ENCODE peak calls at places on chromosomes 11 and 22, in five cellular contexts. One of them, this sample, is unnamed.

GRCh38 chr22:17370036-17370765 is 941 bp downstream of the CECR2 start:
- DNase-seq in fibroblast of lung: peak; percentile 11
- DNase-seq in BJ: no peak
- DNase-seq in foreskin fibroblast: no peak
- DNase-seq in psoas muscle: peak; percentile 70
- DNase-seq in this sample: no peak

GRCh38 chr11:63462126-63462525 is 28.8 kb downstream of the PLAAT5 start:
- DNase-seq in fibroblast of lung: no peak
- DNase-seq in BJ: no peak
- DNase-seq in foreskin fibroblast: no peak
- DNase-seq in psoas muscle: no peak
- DNase-seq in this sample: no peak

GRCh38 chr11:44096360-44097188 is 1.1 kb downstream of the EXT2 start:
- DNase-seq in fibroblast of lung: no peak
- DNase-seq in BJ: no peak
- DNase-seq in foreskin fibroblast: peak; percentile 35
- DNase-seq in psoas muscle: no peak
- DNase-seq in this sample: peak; percentile 20

GRCh38 chr11:126544311-126545056 is 189.0 kb downstream of the ST3GAL4 start:
- DNase-seq in fibroblast of lung: peak; percentile 8
- DNase-seq in BJ: peak; percentile 16
- DNase-seq in foreskin fibroblast: peak; percentile 50
- DNase-seq in psoas muscle: no peak
- DNase-seq in this sample: peak; percentile 21

GRCh38 chr11:87097582-87097981 is 59.8 kb downstream of the TMEM135 start:
- DNase-seq in fibroblast of lung: peak; percentile 29
- DNase-seq in BJ: no peak
- DNase-seq in foreskin fibroblast: no peak
- DNase-seq in psoas muscle: no peak
- DNase-seq in this sample: peak; percentile 42

GRCh38 chr11:83037877-83038276 is 33.8 kb downstream of the RAB30 start:
- DNase-seq in fibroblast of lung: no peak
- DNase-seq in BJ: no peak
- DNase-seq in foreskin fibroblast: no peak
- DNase-seq in psoas muscle: no peak
- DNase-seq in this sample: peak; percentile 40

GRCh38 chr22:17648564-17648963 is 10.0 kb downstream of the BCL2L13 start:
- DNase-seq in fibroblast of lung: no peak
- DNase-seq in BJ: no peak
- DNase-seq in foreskin fibroblast: no peak
- DNase-seq in psoas muscle: no peak
- DNase-seq in this sample: no peak

GRCh38 chr22:42907404-42908081 is 50.5 kb upstream of the ARFGAP3 start:
- DNase-seq in fibroblast of lung: no peak
- DNase-seq in BJ: no peak
- DNase-seq in foreskin fibroblast: no peak
- DNase-seq in psoas muscle: no peak
- DNase-seq in this sample: no peak

GRCh38 chr11:3096909-3097395 is 39.7 kb upstream of the CARS1 start:
- DNase-seq in fibroblast of lung: no peak
- DNase-seq in BJ: no peak
- DNase-seq in foreskin fibroblast: no peak
- DNase-seq in psoas muscle: no peak
- DNase-seq in this sample: no peak

GRCh38 chr11:123483058-123483457 is 53.0 kb downstream of the GRAMD1B start:
- DNase-seq in fibroblast of lung: no peak
- DNase-seq in BJ: no peak
- DNase-seq in foreskin fibroblast: no peak
- DNase-seq in psoas muscle: no peak
- DNase-seq in this sample: no peak

GRCh38 chr11:128481135-128481534 is 106.2 kb downstream of the ETS1 start:
- DNase-seq in fibroblast of lung: peak; percentile 97
- DNase-seq in BJ: peak; percentile 91
- DNase-seq in foreskin fibroblast: peak; percentile 76
- DNase-seq in psoas muscle: no peak
- DNase-seq in this sample: peak; percentile 98

GRCh38 chr11:36372101-36372767 is 76.1 kb downstream of the PRR5L start:
- DNase-seq in fibroblast of lung: peak; percentile 87
- DNase-seq in BJ: no peak
- DNase-seq in foreskin fibroblast: peak; percentile 24
- DNase-seq in psoas muscle: no peak
- DNase-seq in this sample: peak; percentile 77

GRCh38 chr22:40216041-40216756 is 38.5 kb downstream of the TNRC6B start:
- DNase-seq in fibroblast of lung: no peak
- DNase-seq in BJ: no peak
- DNase-seq in foreskin fibroblast: no peak
- DNase-seq in psoas muscle: no peak
- DNase-seq in this sample: no peak

GRCh38 chr11:60913793-60914619 is at the start of gene TMEM109:
- DNase-seq in fibroblast of lung: peak; percentile 90
- DNase-seq in BJ: peak; percentile 59
- DNase-seq in foreskin fibroblast: peak; percentile 78
- DNase-seq in psoas muscle: peak; percentile 94
- DNase-seq in this sample: peak; percentile 87

GRCh38 chr11:123135863-123136446 is 59.1 kb downstream of the CLMP start:
- DNase-seq in fibroblast of lung: no peak
- DNase-seq in BJ: no peak
- DNase-seq in foreskin fibroblast: no peak
- DNase-seq in psoas muscle: no peak
- DNase-seq in this sample: no peak

GRCh38 chr11:107931206-107931605 is 3.0 kb downstream of the RAB39A start:
- DNase-seq in fibroblast of lung: no peak
- DNase-seq in BJ: no peak
- DNase-seq in foreskin fibroblast: no peak
- DNase-seq in psoas muscle: no peak
- DNase-seq in this sample: no peak

GRCh38 chr11:107928046-107928766 is at the start of gene RAB39A:
- DNase-seq in fibroblast of lung: peak; percentile 86
- DNase-seq in BJ: peak; percentile 16
- DNase-seq in foreskin fibroblast: peak; percentile 65
- DNase-seq in psoas muscle: peak; percentile 89
- DNase-seq in this sample: peak; percentile 81

GRCh38 chr11:107928767-107929507 is 689 bp downstream of the RAB39A start:
- DNase-seq in fibroblast of lung: no peak
- DNase-seq in BJ: no peak
- DNase-seq in foreskin fibroblast: no peak
- DNase-seq in psoas muscle: peak; percentile 50
- DNase-seq in this sample: no peak

GRCh38 chr11:107927559-107927958 is 689 bp upstream of the RAB39A start:
- DNase-seq in fibroblast of lung: no peak
- DNase-seq in BJ: no peak
- DNase-seq in foreskin fibroblast: no peak
- DNase-seq in psoas muscle: no peak
- DNase-seq in this sample: no peak

DNA sequence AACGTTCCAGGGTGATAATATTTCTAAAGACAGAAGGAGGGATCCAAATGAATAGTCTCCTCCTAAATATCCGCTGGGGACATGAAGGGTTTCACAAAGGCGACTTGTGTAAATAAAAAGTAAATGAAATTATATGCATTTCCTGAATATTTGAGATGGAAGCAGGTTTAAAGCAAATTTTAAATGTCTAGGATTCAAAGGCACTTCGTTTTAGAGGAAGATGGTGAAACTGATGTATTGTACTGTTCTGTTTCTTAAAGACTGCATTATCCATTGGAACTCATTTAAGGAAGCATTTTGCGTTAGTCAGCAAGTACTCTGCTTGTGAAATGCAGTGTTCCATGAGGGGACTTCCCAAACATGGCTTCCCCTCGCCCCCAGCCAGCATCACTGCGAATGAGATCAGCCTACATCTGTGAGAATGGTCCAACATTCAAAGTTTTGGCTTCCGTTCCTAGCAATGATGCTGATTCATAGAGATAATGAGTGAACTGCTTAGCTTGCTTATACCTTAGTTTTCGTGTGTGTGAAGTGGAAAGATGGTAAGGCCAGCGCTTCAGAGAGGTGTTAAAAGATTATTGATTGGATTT is 1.5 kb downstream of the RAB39A start:
- DNase-seq in fibroblast of lung: no peak
- DNase-seq in BJ: no peak
- DNase-seq in foreskin fibroblast: no peak
- DNase-seq in psoas muscle: no peak
- DNase-seq in this sample: no peak
- H3K4me3 ChIP-seq in fibroblast of lung: no peak overlapping the region
- H3K4me3 ChIP-seq in BJ: no peak overlapping the region
- H3K4me3 ChIP-seq in foreskin fibroblast: no peak overlapping the region
- H3K4me3 ChIP-seq in psoas muscle: peak overlapping the region; percentile 57
- H3K4me3 ChIP-seq in this sample: no peak overlapping the region

GRCh38 chr11:14625804-14626203 is 17.8 kb upstream of the PDE3B start:
- DNase-seq in fibroblast of lung: no peak
- DNase-seq in BJ: no peak
- DNase-seq in foreskin fibroblast: no peak
- DNase-seq in psoas muscle: no peak
- DNase-seq in this sample: no peak

GRCh38 chr11:14623036-14623435 is 20.6 kb upstream of the PDE3B start:
- DNase-seq in fibroblast of lung: no peak
- DNase-seq in BJ: no peak
- DNase-seq in foreskin fibroblast: no peak
- DNase-seq in psoas muscle: no peak
- DNase-seq in this sample: no peak

GRCh38 chr11:14620027-14620511 is 23.5 kb upstream of the PDE3B start:
- DNase-seq in fibroblast of lung: peak; percentile 88
- DNase-seq in BJ: no peak
- DNase-seq in foreskin fibroblast: no peak
- DNase-seq in psoas muscle: no peak
- DNase-seq in this sample: peak; percentile 87

GRCh38 chr11:14619580-14619979 is 24.0 kb upstream of the PDE3B start:
- DNase-seq in fibroblast of lung: peak; percentile 7
- DNase-seq in BJ: no peak
- DNase-seq in foreskin fibroblast: no peak
- DNase-seq in psoas muscle: no peak
- DNase-seq in this sample: peak; percentile 59

DNA sequence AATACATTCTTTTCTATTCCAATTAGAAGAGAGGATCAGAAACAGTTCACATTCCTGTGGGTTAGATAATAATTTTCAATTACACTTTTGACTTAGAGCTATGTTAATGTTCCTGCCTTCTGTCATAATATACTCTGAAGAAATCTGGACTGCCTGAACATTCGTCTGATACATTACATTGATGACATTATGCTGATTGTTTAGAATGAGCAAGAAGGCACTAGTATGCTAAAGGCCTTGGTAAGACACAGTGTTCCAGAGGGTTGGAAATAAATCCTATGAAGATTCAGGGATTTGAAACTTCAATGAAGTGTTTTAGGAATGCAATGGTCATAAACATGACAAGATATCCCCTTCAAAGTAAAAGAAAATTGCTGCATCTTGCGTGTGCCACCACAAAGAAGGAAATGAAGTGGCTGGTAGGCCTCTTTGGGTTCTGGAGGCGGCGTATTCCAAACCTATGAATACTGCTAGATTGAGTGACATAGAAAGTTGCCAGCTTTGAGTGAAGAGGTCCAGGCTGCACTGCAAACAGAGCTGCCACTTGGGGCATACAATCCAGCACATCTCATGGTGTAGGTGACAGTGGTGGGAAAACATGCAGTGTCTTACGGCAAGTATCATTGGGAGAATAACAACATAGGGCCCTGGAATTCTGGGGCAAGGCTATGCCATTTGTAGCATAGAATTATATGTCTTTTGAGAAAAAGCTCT is 21.2 kb upstream of the PDE3B start:
- DNase-seq in fibroblast of lung: peak; percentile 21
- DNase-seq in BJ: no peak
- DNase-seq in foreskin fibroblast: no peak
- DNase-seq in psoas muscle: no peak
- DNase-seq in this sample: peak; percentile 65
- TF ChIP-seq CTCF in fibroblast of lung: no peak
- TF ChIP-seq CTCF in BJ: no peak
- TF ChIP-seq CTCF in foreskin fibroblast: no peak
- TF ChIP-seq CTCF in psoas muscle: no peak
- TF ChIP-seq CTCF in this sample: no peak

DNA sequence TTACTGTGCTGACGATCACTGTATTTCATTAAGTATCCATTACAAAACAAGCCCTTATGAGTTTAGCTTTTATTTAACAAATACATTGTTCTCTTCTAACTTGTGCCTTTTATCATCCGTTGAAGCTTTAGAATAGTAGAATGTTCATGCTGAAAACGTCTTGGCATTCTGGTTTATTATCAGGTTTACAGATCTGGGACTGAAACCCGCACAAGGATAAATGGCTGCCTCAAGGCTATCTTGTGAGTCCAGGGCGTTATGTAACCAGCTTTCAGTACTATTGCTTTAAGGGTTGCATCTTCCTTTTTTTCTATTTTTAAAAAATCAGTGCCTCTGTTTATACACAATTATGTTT is 66.6 kb upstream of the PRODH start:
- DNase-seq in fibroblast of lung: no peak
- DNase-seq in BJ: no peak
- DNase-seq in foreskin fibroblast: no peak
- DNase-seq in psoas muscle: no peak
- DNase-seq in this sample: no peak
- H3K4me3 ChIP-seq in fibroblast of lung: no peak overlapping the region
- H3K4me3 ChIP-seq in BJ: no peak overlapping the region
- H3K4me3 ChIP-seq in foreskin fibroblast: no peak overlapping the region
- H3K4me3 ChIP-seq in psoas muscle: no peak overlapping the region
- H3K4me3 ChIP-seq in this sample: no peak overlapping the region

GRCh38 chr11:18105086-18105801 is 638 bp downstream of the SAAL1 start:
- DNase-seq in fibroblast of lung: no peak
- DNase-seq in BJ: no peak
- DNase-seq in foreskin fibroblast: no peak
- DNase-seq in psoas muscle: no peak
- DNase-seq in this sample: no peak

GRCh38 chr11:18108254-18108653 is 2.4 kb upstream of the SAAL1 start:
- DNase-seq in fibroblast of lung: no peak
- DNase-seq in BJ: no peak
- DNase-seq in foreskin fibroblast: no peak
- DNase-seq in psoas muscle: no peak
- DNase-seq in this sample: no peak

GRCh38 chr11:18100926-18101656 is 4.8 kb downstream of the SAAL1 start:
- DNase-seq in fibroblast of lung: no peak
- DNase-seq in BJ: no peak
- DNase-seq in foreskin fibroblast: no peak
- DNase-seq in psoas muscle: no peak
- DNase-seq in this sample: no peak

GRCh38 chr11:18106688-18107087 is 806 bp upstream of the SAAL1 start:
- DNase-seq in fibroblast of lung: peak; percentile 26
- DNase-seq in BJ: no peak
- DNase-seq in foreskin fibroblast: no peak
- DNase-seq in psoas muscle: no peak
- DNase-seq in this sample: peak; percentile 17

DNA sequence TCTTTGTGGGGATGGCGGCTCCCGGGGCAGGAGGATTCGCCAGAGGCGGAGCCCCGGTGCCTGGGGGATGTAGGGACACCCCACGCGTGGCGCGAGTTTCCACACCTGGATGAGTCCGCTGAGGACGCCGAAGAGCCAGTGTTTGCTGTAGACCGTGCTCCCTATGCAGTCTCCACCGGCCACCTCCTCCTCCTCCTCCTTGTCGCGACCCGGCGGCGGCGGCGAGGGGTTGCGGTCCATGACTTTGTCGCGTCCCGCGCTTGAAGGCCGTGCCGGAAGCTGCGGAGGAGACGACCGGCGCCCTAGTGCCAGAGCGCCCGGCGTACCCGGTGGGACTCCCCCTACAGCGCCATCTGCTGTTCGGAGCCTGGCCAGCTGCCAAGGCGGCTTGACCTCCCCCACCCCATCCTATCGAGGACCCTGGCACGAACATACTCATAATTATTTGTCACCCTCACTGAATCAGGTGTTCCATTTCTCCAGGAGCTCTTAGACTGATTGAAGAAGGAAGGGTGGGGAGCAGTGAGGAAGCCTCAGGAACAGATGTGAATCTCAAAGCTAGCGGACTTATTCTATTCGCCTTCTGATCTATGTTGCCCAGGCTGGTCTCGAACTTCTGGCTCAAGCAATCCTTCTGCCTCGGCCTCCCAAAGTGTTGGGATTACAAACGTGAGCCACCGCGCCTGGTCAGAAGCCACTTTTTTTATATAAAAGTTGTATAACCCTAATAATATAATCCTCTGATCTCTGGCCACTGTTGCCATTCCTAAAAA is at the start of gene SAAL1:
- DNase-seq in fibroblast of lung: peak; percentile 77
- DNase-seq in BJ: no peak
- DNase-seq in foreskin fibroblast: peak; percentile 77
- DNase-seq in psoas muscle: peak; percentile 92
- DNase-seq in this sample: peak; percentile 74
- TF ChIP-seq CTCF in fibroblast of lung: peak; percentile 65
- TF ChIP-seq CTCF in BJ: peak; percentile 75
- TF ChIP-seq CTCF in foreskin fibroblast: peak; percentile 55
- TF ChIP-seq CTCF in psoas muscle: peak; percentile 64
- TF ChIP-seq CTCF in this sample: peak; percentile 52

This sample was measured in fibroblast of villous mesenchyme.